ENCODE peak calls at places on chromosomes 13 and 19, in seven cellular contexts. Y is tibial artery, U is GM23338, E is psoas muscle, A is IMR-90, C is upper lobe of right lung, H is transverse colon. Q is an unnamed sample.

GRCh38 chr13:113932060-113932459 is 41.8 kb downstream of the C13orf46 start:
- DNase-seq in Y (peak; percentile 9), E (peak; percentile 9), C (no peak), U (no peak), H (no peak), A (no peak), Q (peak; percentile 5)

GRCh38 chr19:18975864-18976263 is 34.8 kb upstream of the HOMER3 start:
- DNase-seq in H (no peak), C (no peak), U (no peak), E (no peak), A (no peak), Y (no peak), Q (no peak)

GRCh38 chr13:38398810-38399493 is 49.3 kb downstream of the UFM1 start:
- DNase-seq in A (peak; percentile 39), C (no peak), Y (no peak), U (no peak), H (no peak), E (no peak), Q (no peak)

GRCh38 chr13:99078014-99078771 is 100.3 kb upstream of the DOCK9 start:
- DNase-seq in Y (no peak), E (no peak), A (no peak), C (no peak), U (no peak), H (no peak), Q (no peak)

GRCh38 chr13:26909515-26909914 is 148.9 kb upstream of the GPR12 start:
- DNase-seq in H (no peak), A (no peak), E (no peak), Y (no peak), U (no peak), C (no peak), Q (no peak)

GRCh38 chr13:99577934-99578917 is 77.0 kb downstream of the TM9SF2 start:
- DNase-seq in A (no peak), E (no peak), H (no peak), U (peak; percentile 52), C (no peak), Y (no peak), Q (no peak)

GRCh38 chr19:3665681-3666544 is 34.4 kb downstream of the PIP5K1C start:
- DNase-seq in U (peak; percentile 61), C (peak; percentile 84), A (no peak), E (peak; percentile 71), H (peak; percentile 70), Y (peak; percentile 50), Q (peak; percentile 69)

GRCh38 chr13:110298221-110298565 is 8.8 kb downstream of the COL4A1 start:
- DNase-seq in A (no peak), H (no peak), C (no peak), Y (no peak), E (no peak), U (no peak), Q (no peak)

GRCh38 chr19:1445932-1446712 is 3.8 kb upstream of the APC2 start:
- DNase-seq in C (no peak), Y (no peak), U (peak; percentile 75), H (no peak), A (no peak), E (no peak), Q (no peak)

GRCh38 chr13:79457948-79458347 is 23.0 kb upstream of the NDFIP2 start:
- DNase-seq in U (no peak), C (no peak), H (no peak), Y (no peak), E (no peak), A (peak; percentile 91), Q (no peak)

GRCh38 chr19:29724102-29724641 is 9.1 kb upstream of the C19orf12 start:
- DNase-seq in C (no peak), Y (no peak), E (no peak), H (no peak), A (peak; percentile 5), U (peak; percentile 75), Q (no peak)

GRCh38 chr13:90680826-90681225 is 666.7 kb upstream of the MIR17HG start:
- DNase-seq in E (no peak), U (no peak), A (no peak), Y (no peak), H (no peak), C (no peak), Q (no peak)

GRCh38 chr13:27079421-27079958 is 92.1 kb downstream of the USP12 start:
- DNase-seq in Y (no peak), C (no peak), E (no peak), H (no peak), A (peak; percentile 67), U (peak; percentile 76), Q (no peak)

GRCh38 chr13:21557995-21558394 is 46.0 kb downstream of the MICU2 start:
- DNase-seq in C (no peak), A (no peak), H (no peak), U (peak; percentile 75), Y (no peak), E (no peak), Q (no peak)

GRCh38 chr19:10683064-10683426 is 18.2 kb upstream of the QTRT1 start:
- DNase-seq in H (no peak), C (no peak), Y (no peak), E (no peak), U (no peak), A (no peak), Q (no peak)

GRCh38 chr13:25380741-25381324 is 9.1 kb downstream of the ATP8A2 start:
- DNase-seq in E (no peak), A (no peak), H (no peak), Y (no peak), C (no peak), U (no peak), Q (no peak)

GRCh38 chr13:48318714-48319457 is 15.3 kb downstream of the RB1 start:
- DNase-seq in E (no peak), A (no peak), H (no peak), U (no peak), Y (peak; percentile 33), C (peak; percentile 71), Q (no peak)

GRCh38 chr13:42047561-42048322 is 706 bp upstream of the DGKH start:
- DNase-seq in C (peak; percentile 76), H (peak; percentile 76), A (peak; percentile 70), U (peak; percentile 71), Y (peak; percentile 42), E (peak; percentile 32), Q (peak; percentile 57)

GRCh38 chr19:49831592-49831991 is 13.5 kb downstream of the MED25 start:
- DNase-seq in Y (no peak), A (no peak), C (no peak), E (no peak), U (no peak), H (no peak), Q (no peak)

GRCh38 chr19:32104465-32105235 is 240.8 kb upstream of the ZNF507 start:
- DNase-seq in U (peak; percentile 8), H (peak; percentile 16), E (no peak), A (no peak), C (no peak), Y (no peak), Q (no peak)

GRCh38 chr19:39824143-39825092 is 9.5 kb downstream of the DYRK1B start:
- DNase-seq in C (peak; percentile 87), Y (peak; percentile 95), A (peak; percentile 91), U (peak; percentile 99), E (peak; percentile 85), H (peak; percentile 91), Q (peak; percentile 92)

GRCh38 chr13:29384466-29384865 is 211.0 kb downstream of the SLC7A1 start:
- DNase-seq in Y (no peak), C (no peak), U (no peak), A (no peak), H (no peak), E (no peak), Q (no peak)

GRCh38 chr13:50448535-50448981 is 394.9 kb downstream of the DLEU7 start:
- DNase-seq in A (no peak), E (no peak), U (no peak), C (no peak), Y (no peak), H (no peak), Q (no peak)

GRCh38 chr19:36136975-36137686 is 2.7 kb upstream of the CAPNS1 start:
- DNase-seq in C (peak; percentile 80), H (peak; percentile 80), A (peak; percentile 23), U (no peak), Y (peak; percentile 47), E (peak; percentile 53), Q (peak; percentile 80)

GRCh38 chr13:49097374-49097773 is 121.7 kb downstream of the FNDC3A start:
- DNase-seq in C (no peak), H (no peak), U (no peak), A (peak; percentile 85), E (no peak), Y (no peak), Q (no peak)

GRCh38 chr13:113588394-113589111 is 4.0 kb downstream of the TFDP1 start:
- DNase-seq in E (no peak), H (no peak), C (peak; percentile 3), U (no peak), Y (no peak), A (no peak), Q (peak; percentile 4)

GRCh38 chr13:29591310-29591709 is 4.2 kb downstream of the SLC7A1 start:
- DNase-seq in E (no peak), C (no peak), Y (no peak), A (peak; percentile 58), U (no peak), H (no peak), Q (no peak)

GRCh38 chr19:49690656-49691242 is at the start of gene CPT1C:
- DNase-seq in E (peak; percentile 78), U (peak; percentile 97), H (peak; percentile 75), C (peak; percentile 85), A (peak; percentile 79), Y (peak; percentile 75), Q (peak; percentile 79)

GRCh38 chr13:77737583-77738200 is 40.2 kb downstream of the SLAIN1 start:
- DNase-seq in U (no peak), Y (no peak), C (no peak), E (no peak), A (no peak), H (no peak), Q (no peak)

GRCh38 chr19:47032171-47032811 is 12.7 kb downstream of the NPAS1 start:
- DNase-seq in U (peak; percentile 94), Y (no peak), E (no peak), H (peak; percentile 67), C (peak; percentile 80), A (no peak), Q (peak; percentile 70)
- H3K4me1 ChIP-seq in U (peaks cover 20% of the 10 kb centered on the region), Y (peaks cover 13% of the 10 kb centered on the region), E (peaks cover 8% of the 10 kb centered on the region), H (peaks cover 18% of the 10 kb centered on the region), C (peaks cover 6% of the 10 kb centered on the region), A (peaks cover 4% of the 10 kb centered on the region), Q (peaks cover 23% of the 10 kb centered on the region)

DNA sequence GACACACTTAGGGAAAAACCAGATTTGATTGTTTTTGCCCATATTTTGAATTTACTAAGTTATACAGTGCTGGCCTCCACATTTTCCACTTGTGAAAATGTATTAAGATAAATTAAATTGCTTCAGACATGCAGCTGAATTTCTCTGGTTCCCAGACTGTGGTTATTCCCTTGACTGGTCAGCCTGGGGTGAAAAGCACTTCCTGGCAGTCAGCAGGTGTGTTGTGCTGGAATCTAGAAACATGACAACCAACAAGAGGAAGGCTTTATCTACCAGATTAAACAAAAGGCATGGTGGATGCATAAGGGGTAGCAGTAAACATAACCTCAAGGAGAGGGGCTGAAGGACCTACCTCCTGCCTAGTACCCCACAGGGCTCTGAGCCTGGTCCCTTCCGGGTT is 133.2 kb downstream of the LACC1 start:
- DNase-seq in A (no peak), U (no peak), H (no peak), C (no peak), E (no peak), Y (no peak), Q (no peak)
- H3K4me1 ChIP-seq in A (peaks cover 2% of the 10 kb centered on the region), U (no peaks in the 10 kb centered on the region), H (peaks cover 14% of the 10 kb centered on the region), C (peaks cover 9% of the 10 kb centered on the region), E (peaks cover 19% of the 10 kb centered on the region), Y (peaks cover 13% of the 10 kb centered on the region), Q (peaks cover 26% of the 10 kb centered on the region)

GRCh38 chr19:46068345-46069258 is 27.8 kb upstream of the IGFL4 start:
- DNase-seq in A (peak; percentile 82), H (peak; percentile 33), E (no peak), C (no peak), Y (no peak), U (no peak), Q (no peak)
- H3K4me1 ChIP-seq in A (peaks cover 2% of the 10 kb centered on the region), H (no peaks in the 10 kb centered on the region), E (no peaks in the 10 kb centered on the region), C (no peaks in the 10 kb centered on the region), Y (no peaks in the 10 kb centered on the region), U (no peaks in the 10 kb centered on the region), Q (no peaks in the 10 kb centered on the region)

GRCh38 chr19:48246101-48246500 is 9.6 kb downstream of the CARD8 start:
- DNase-seq in C (no peak), U (no peak), Y (no peak), E (no peak), A (no peak), H (no peak), Q (no peak)
- H3K4me1 ChIP-seq in C (peaks cover 23% of the 10 kb centered on the region), U (no peaks in the 10 kb centered on the region), Y (no peaks in the 10 kb centered on the region), E (no peaks in the 10 kb centered on the region), A (peaks cover 2% of the 10 kb centered on the region), H (peaks cover 10% of the 10 kb centered on the region), Q (peaks cover 22% of the 10 kb centered on the region)